ENCODE peak calls at places on chromosome 15, in four cellular contexts. J, L, E and N are unnamed samples.

GRCh38 chr15:101115887-101116680 is 135.8 kb downstream of the CHSY1 start:
- DNase-seq in J (no peak), L (no peak), E (no peak), N (no peak)

GRCh38 chr15:65512807-65513416 is 4.6 kb downstream of the DPP8 start:
- DNase-seq in J (no peak), L (no peak), E (no peak), N (no peak)

GRCh38 chr15:85649372-85649771 is 145.4 kb downstream of the KLHL25 start:
- DNase-seq in J (peak), L (no peak), E (no peak), N (no peak)

GRCh38 chr15:39331584-39331983 is 249.3 kb upstream of the THBS1 start:
- DNase-seq in J (no peak), L (no peak), E (no peak), N (no peak)

GRCh38 chr15:66893294-66893693 is 172.1 kb upstream of the SMAD3 start:
- DNase-seq in J (no peak), L (no peak), E (no peak), N (no peak)

GRCh38 chr15:95610945-95611344 is 719.6 kb upstream of the NR2F2 start:
- DNase-seq in J (no peak), L (no peak), E (no peak), N (no peak)

GRCh38 chr15:88440021-88440420 is 27.2 kb downstream of the MRPL46 start:
- DNase-seq in J (no peak), L (no peak), E (no peak), N (no peak)

GRCh38 chr15:64095431-64095794 is 369 bp upstream of the SNX1 start:
- DNase-seq in J (no peak), L (no peak), E (no peak), N (no peak)

GRCh38 chr15:72315706-72316370 is 4.1 kb downstream of the CELF6 start:
- DNase-seq in J (no peak), L (no peak), E (no peak), N (no peak)

GRCh38 chr15:89293012-89293411 is 41.6 kb downstream of the POLG start:
- DNase-seq in J (no peak), L (no peak), E (no peak), N (no peak)

GRCh38 chr15:41827290-41827879 is 507 bp upstream of the JMJD7 start:
- DNase-seq in J (no peak), L (no peak), E (peak), N (peak)

GRCh38 chr15:29676961-29677402 is 145.3 kb downstream of the TJP1 start:
- DNase-seq in J (no peak), L (no peak), E (no peak), N (no peak)

GRCh38 chr15:65042776-65043322 is 2.3 kb upstream of the SLC51B start:
- DNase-seq in J (no peak), L (no peak), E (no peak), N (no peak)

GRCh38 chr15:59191855-59192237 is 14.8 kb upstream of the LDHAL6B start:
- DNase-seq in J (no peak), L (no peak), E (no peak), N (no peak)

GRCh38 chr15:86044981-86045380 is 34.7 kb upstream of the AGBL1 start:
- DNase-seq in J (no peak), L (no peak), E (no peak), N (no peak)

GRCh38 chr15:29063646-29064045 is 177.9 kb downstream of the APBA2 start:
- DNase-seq in J (no peak), L (no peak), E (no peak), N (no peak)

GRCh38 chr15:49645277-49645676 is 24.4 kb downstream of the DTWD1 start:
- DNase-seq in J (no peak), L (no peak), E (no peak), N (no peak)

GRCh38 chr15:37004373-37004869 is 95.9 kb downstream of the MEIS2 start:
- DNase-seq in J (no peak), L (no peak), E (no peak), N (no peak)

GRCh38 chr15:64009798-64010241 is 36.5 kb downstream of the DAPK2 start:
- DNase-seq in J (no peak), L (peak), E (no peak), N (no peak)

GRCh38 chr15:89492111-89492641 is 4.2 kb downstream of the RHCG start:
- DNase-seq in J (no peak), L (no peak), E (no peak), N (peak)

GRCh38 chr15:66099950-66100671 is 153.4 kb downstream of the MEGF11 start:
- DNase-seq in J (no peak), L (no peak), E (no peak), N (no peak)

GRCh38 chr15:65856821-65857455 is 12.4 kb upstream of the RAB11A start:
- DNase-seq in J (peak), L (no peak), E (peak), N (peak)

GRCh38 chr15:49290204-49290603 is 120.2 kb downstream of the GALK2 start:
- DNase-seq in J (no peak), L (no peak), E (no peak), N (no peak)

GRCh38 chr15:59904450-59904979 is 99.6 kb upstream of the FOXB1 start:
- DNase-seq in J (no peak), L (no peak), E (no peak), N (no peak)

GRCh38 chr15:65087873-65088642 is 11.5 kb downstream of the KBTBD13 start:
- DNase-seq in J (no peak), L (no peak), E (no peak), N (no peak)

GRCh38 chr15:85859671-85860070 is 64.9 kb upstream of the KLHL25 start:
- DNase-seq in J (no peak), L (no peak), E (no peak), N (no peak)

GRCh38 chr15:100787567-100787941 is 92.1 kb upstream of the ALDH1A3 start:
- DNase-seq in J (no peak), L (no peak), E (no peak), N (no peak)

GRCh38 chr15:36970522-36970921 is 129.8 kb downstream of the MEIS2 start:
- DNase-seq in J (no peak), L (no peak), E (no peak), N (no peak)

GRCh38 chr15:91694829-91695205 is 158.7 kb upstream of the SLCO3A1 start:
- DNase-seq in J (peak), L (no peak), E (no peak), N (no peak)

DNA sequence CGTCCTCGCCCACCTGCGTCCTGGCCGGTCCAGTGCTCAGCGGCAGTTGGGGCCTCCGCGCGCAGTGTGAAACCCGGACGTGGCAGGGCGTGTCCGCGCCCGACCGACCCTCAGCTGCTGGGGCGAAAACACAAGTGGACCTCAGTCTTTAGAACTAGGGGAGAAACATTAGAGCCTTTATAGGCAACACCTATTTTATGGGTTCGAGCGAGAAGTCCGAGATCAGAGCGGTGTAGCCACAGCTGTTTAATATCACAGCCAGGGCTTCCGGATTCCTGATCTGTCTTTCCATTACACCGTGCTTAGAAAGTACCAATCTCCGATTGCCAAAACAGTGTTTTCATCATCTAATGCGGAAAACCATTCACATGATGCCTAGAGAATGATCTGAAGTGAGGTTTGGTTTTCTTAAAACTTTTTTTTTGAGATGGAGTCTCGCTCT is 516 bp downstream of the RAD51 start:
- DNase-seq in J (peak), L (no peak), E (no peak), N (no peak)
- TF ChIP-seq FOXK2 in J (no peak), L (no peak), E (no peak), N (no peak)

GRCh38 chr15:57439128-57440030 is 63.1 kb downstream of the CGNL1 start:
- DNase-seq in J (no peak), L (no peak), E (no peak), N (no peak)
- TF ChIP-seq TARDBP in J (no peak), L (no peak), E (no peak), N (no peak)

GRCh38 chr15:75836953-75837321 is 6.3 kb upstream of the UBE2Q2 start:
- DNase-seq in J (no peak), L (peak), E (no peak), N (no peak)
- TF ChIP-seq BHLHE40 in J (no peak), L (no peak), E (no peak), N (no peak)

DNA sequence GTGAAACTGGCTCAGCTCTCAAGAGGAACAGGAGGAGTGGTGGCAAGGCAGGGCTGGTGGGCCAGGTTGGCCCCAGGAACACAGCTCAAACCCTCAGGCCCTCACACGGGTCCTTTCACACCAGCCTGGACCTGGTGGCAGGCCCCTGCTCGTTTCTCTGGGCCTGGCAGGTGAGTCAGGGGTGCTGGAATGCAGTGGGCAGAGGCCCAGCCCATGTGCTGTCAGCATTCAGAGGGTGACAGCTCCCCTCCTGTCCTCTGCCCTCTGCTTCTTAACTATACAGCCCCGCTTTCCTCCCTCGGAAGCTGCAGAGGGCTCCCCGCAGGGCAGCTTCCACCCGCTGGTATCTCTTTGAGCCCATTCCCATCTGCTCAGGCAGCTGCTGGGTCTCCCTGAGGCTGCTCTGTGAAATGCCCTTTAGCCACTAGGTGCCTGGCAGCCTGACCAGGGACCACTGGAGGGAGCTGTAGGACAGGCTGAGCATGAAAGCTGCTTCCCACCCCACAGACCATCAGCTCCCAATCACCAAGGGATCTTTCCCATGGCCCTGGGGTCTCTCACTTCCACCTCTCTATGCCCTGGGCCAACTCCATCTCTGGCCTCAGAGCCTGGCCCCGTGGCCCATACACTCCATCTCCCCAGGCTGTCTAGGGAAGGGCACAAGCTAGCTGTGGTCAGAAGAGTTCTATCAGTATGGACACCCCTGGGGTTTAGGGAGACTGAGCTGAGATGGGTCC is 24.8 kb downstream of the SHF start:
- DNase-seq in J (peak), L (peak), E (peak), N (peak)
- TF ChIP-seq FOXK2 in J (no peak), L (no peak), E (no peak), N (no peak)

DNA sequence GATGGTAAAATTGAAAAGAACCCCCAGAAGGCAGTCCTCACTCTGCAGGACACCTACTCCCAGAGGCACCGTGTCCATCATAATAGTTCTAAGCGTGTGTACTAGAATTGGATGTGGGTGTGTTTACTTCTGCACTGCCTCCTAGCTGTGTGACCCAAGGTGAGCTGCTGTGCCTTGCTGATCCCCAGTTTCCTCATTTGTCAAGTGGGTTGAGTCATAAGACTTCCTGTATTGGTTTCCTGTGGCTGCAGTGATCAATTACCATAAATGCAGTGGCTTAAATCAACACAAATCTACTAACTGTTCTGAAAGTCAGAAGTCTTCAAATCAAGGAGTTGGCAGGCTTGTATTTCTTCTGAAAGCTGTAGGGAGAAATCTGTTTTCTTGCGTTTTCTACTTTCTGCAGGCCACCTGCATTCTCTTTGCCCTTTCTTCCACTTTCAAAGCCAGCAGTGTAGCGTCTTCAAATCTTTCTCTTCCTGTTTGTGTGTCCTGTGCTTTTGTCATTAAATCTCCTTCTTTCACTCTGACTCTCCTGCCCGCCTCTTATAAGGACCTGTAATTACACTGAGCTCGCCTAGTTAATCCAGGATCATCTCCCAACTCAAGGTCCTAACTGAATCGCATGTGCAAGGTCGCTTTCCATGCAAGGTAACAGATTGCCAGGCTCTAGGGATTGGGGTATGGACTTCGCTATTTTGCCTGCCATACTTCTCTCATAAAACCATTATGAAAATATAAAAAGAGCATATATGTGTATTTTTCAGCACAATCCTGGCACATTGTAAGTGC is 59.0 kb downstream of the RORA start:
- DNase-seq in J (no peak), L (peak), E (no peak), N (no peak)
- TF ChIP-seq TARDBP in J (no peak), L (no peak), E (no peak), N (no peak)

GRCh38 chr15:51341366-51342248 is at the start of gene GLDN:
- DNase-seq in J (no peak), L (no peak), E (no peak), N (peak)
- TF ChIP-seq BHLHE40 in J (no peak), L (no peak), E (no peak), N (no peak)

DNA sequence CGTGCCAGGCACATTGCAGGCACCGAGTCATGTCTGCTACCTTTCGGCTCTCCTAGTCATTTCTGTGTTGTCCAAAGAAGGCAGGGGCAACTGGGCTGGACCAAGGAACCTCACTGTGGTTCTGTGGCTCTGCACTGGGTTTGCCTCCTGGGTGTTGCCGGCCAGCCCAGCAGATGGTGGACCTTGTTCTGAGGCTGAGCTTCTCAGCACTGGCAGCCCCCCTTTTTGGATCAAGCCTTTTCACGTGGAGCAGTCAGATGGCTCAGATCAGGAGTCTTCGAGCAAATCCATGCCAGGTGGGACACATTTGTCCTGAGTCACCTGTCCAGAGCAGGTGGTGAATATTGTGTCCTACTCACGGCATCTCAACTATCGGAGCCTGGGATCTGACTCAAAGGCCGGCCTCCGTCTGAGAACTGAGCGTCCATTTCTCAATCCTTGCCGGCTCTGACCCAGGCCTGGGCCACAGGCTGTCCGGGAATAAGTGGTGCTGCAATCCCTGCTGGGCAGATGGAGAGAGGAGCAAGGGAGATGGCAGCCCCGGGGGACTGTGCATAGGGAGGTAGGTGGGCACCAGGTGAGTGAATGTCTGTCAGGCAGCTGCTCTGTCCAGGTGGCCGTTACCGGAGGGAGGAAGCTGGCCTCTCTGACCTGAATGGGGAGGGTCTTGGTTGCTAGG is at the start of gene IL16:
- DNase-seq in J (no peak), L (no peak), E (no peak), N (no peak)
- TF ChIP-seq FOXK2 in J (no peak), L (no peak), E (no peak), N (no peak)

GRCh38 chr15:43516801-43517353 is 531 bp upstream of the MAP1A start:
- DNase-seq in J (no peak), L (no peak), E (no peak), N (no peak)
- TF ChIP-seq TARDBP in J (no peak), L (no peak), E (no peak), N (no peak)